ENCODE peak calls at places on chromosomes 13 and 19, in six cellular contexts. E is left lung; Z is activated CD4-positive, alpha-beta T cell treated with anti-CD3 and anti-CD28 coated beads, Interleukin-2, amount 50 U/mL, for 4 hours; R is DMS153; I is amygdala; G is activated T-cell treated with anti-CD3 and anti-CD28 coated beads, Interleukin-2, amount 50 U/mL, for 72 hours. N is an unnamed sample.

GRCh38 chr13:112096959-112097358 is 30.0 kb downstream of the SOX1 start:
- DNase-seq in E (no peak), Z (no peak), R (no peak), I (no peak), G (no peak), N (no peak)

GRCh38 chr19:3477506-3477905 is 2.8 kb downstream of the SMIM24 start:
- DNase-seq in E (no peak), Z (no peak), R (no peak), I (no peak), G (no peak), N (no peak)

GRCh38 chr13:26377038-26377437 is 123.1 kb downstream of the CDK8 start:
- DNase-seq in E (no peak), Z (no peak), R (no peak), I (no peak), G (peak), N (peak)

GRCh38 chr13:25657062-25657588 is 285.4 kb downstream of the ATP8A2 start:
- DNase-seq in E (no peak), Z (no peak), R (no peak), I (no peak), G (no peak), N (no peak)

GRCh38 chr13:108070491-108070890 is 144.8 kb downstream of the LIG4 start:
- DNase-seq in E (no peak), Z (no peak), R (no peak), I (no peak), G (no peak), N (no peak)

GRCh38 chr19:51926784-51927741 is at the start of gene ZNF613:
- DNase-seq in E (peak), Z (peak), R (peak), I (peak), G (peak), N (peak)

GRCh38 chr19:46616631-46617322 is 8.1 kb downstream of the PTGIR start:
- DNase-seq in E (peak), Z (peak), R (peak), I (no peak), G (peak), N (peak)

GRCh38 chr13:21853779-21854178 is 182.9 kb downstream of the FGF9 start:
- DNase-seq in E (no peak), Z (no peak), R (no peak), I (no peak), G (no peak), N (no peak)

GRCh38 chr13:92260363-92260762 is 861.9 kb downstream of the GPC5 start:
- DNase-seq in E (no peak), Z (no peak), R (no peak), I (no peak), G (no peak), N (no peak)

GRCh38 chr13:106570354-106570822 is 2.5 kb upstream of the ARGLU1 start:
- DNase-seq in E (peak), Z (peak), R (no peak), I (no peak), G (peak), N (peak)

GRCh38 chr19:49689133-49690072 is at the start of gene ADM5:
- DNase-seq in E (no peak), Z (no peak), R (peak), I (peak), G (peak), N (peak)

GRCh38 chr19:24140099-24140498 is 53.1 kb downstream of the ZNF254 start:
- DNase-seq in E (no peak), Z (no peak), R (no peak), I (no peak), G (no peak), N (no peak)

GRCh38 chr19:19366691-19367396 is 38.6 kb upstream of the GATAD2A start:
- DNase-seq in E (peak), Z (peak), R (peak), I (peak), G (peak), N (peak)

N was measured in stimulated activated naive CD8-positive, alpha-beta T cell treated with anti-CD3 and anti-CD28 coated beads, Interleukin-15, Interleukin-2, amounts not matched to agents 100 U/mL and 50 U/mL, for 24 hours.